ENCODE peak calls at places on chromosomes 2 and 18, in nine cellular contexts. M is activated naive CD4-positive, alpha-beta T cell treated with anti-CD3 and anti-CD28 coated beads, Interleukin-2, amount 50 U/mL, for 16 hours; S is astrocyte of the spinal cord; Q is RKO; O is iPS DF 6.9; W is GOT3; L is left ventricle myocardium superior; R is stimulated activated CD4-positive, alpha-beta T cell treated with anti-CD3 and anti-CD28 coated beads, Interleukin-4, amount 100 ng/mL, for 4 hours; K is CD8-positive, alpha-beta T cell. Y is an unnamed sample.

GRCh38 chr18:12770469-12771219 is 67.8 kb downstream of the PSMG2 start:
- DNase-seq in M (no peak), S (no peak), Q (no peak), O (no peak), W (no peak), L (no peak), R (no peak), K (no peak), Y (no peak)

GRCh38 chr2:102277202-102277700 is 34.1 kb upstream of the IL1RL1 start:
- DNase-seq in M (no peak), S (no peak), Q (no peak), O (no peak), W (no peak), L (no peak), R (no peak), K (no peak), Y (no peak)

GRCh38 chr2:234288974-234289455 is 207.9 kb downstream of the ARL4C start:
- DNase-seq in M (peak), S (peak), Q (peak), O (peak), W (no peak), L (peak), R (peak), K (peak), Y (no peak)

GRCh38 chr18:80213173-80213572 is 34.1 kb downstream of the PARD6G start:
- DNase-seq in M (no peak), S (no peak), Q (no peak), O (no peak), W (no peak), L (no peak), R (no peak), K (no peak), Y (no peak)

GRCh38 chr18:67400502-67401117 is 115.9 kb downstream of the DSEL start:
- DNase-seq in M (no peak), S (peak), Q (no peak), O (no peak), W (no peak), L (no peak), R (no peak), K (no peak), Y (no peak)

GRCh38 chr2:231911381-231911780 is 14.8 kb downstream of the NPPC start:
- DNase-seq in M (no peak), S (no peak), Q (no peak), O (no peak), W (no peak), L (no peak), R (no peak), K (no peak), Y (no peak)

GRCh38 chr2:39403311-39403710 is 33.8 kb downstream of the MAP4K3 start:
- DNase-seq in M (no peak), S (no peak), Q (no peak), O (no peak), W (no peak), L (no peak), R (no peak), K (no peak), Y (no peak)

GRCh38 chr2:8893978-8894820 is 56.8 kb upstream of the KIDINS220 start:
- DNase-seq in M (no peak), S (peak), Q (no peak), O (no peak), W (no peak), L (no peak), R (no peak), K (no peak), Y (no peak)

GRCh38 chr2:8202139-8202538 is 479.7 kb upstream of the ID2 start:
- DNase-seq in M (no peak), S (no peak), Q (no peak), O (no peak), W (no peak), L (no peak), R (no peak), K (no peak), Y (no peak)

GRCh38 chr2:101741775-101742520 is 44.4 kb downstream of the MAP4K4 start:
- DNase-seq in M (no peak), S (no peak), Q (no peak), O (peak), W (no peak), L (no peak), R (no peak), K (no peak), Y (no peak)

GRCh38 chr2:141889788-141890187 is 241.0 kb downstream of the LRP1B start:
- DNase-seq in M (no peak), S (no peak), Q (no peak), O (no peak), W (no peak), L (no peak), R (no peak), K (no peak), Y (no peak)

GRCh38 chr2:44902178-44902577 is 39.3 kb upstream of the SIX3 start:
- DNase-seq in M (no peak), S (no peak), Q (no peak), O (no peak), W (no peak), L (no peak), R (no peak), K (no peak), Y (no peak)

GRCh38 chr2:147999126-147999525 is 21.4 kb downstream of the ORC4 start:
- DNase-seq in M (no peak), S (no peak), Q (no peak), O (no peak), W (no peak), L (no peak), R (no peak), K (no peak), Y (no peak)

GRCh38 chr2:190182071-190182524 is 119.6 kb upstream of the MSTN start:
- DNase-seq in M (no peak), S (no peak), Q (no peak), O (no peak), W (no peak), L (no peak), R (no peak), K (no peak), Y (no peak)

GRCh38 chr2:85785027-85785822 is 31.4 kb downstream of the ATOH8 start:
- DNase-seq in M (no peak), S (peak), Q (no peak), O (no peak), W (peak), L (peak), R (no peak), K (no peak), Y (no peak)

GRCh38 chr2:33136570-33136969 is 189.8 kb downstream of the LTBP1 start:
- DNase-seq in M (no peak), S (no peak), Q (no peak), O (no peak), W (no peak), L (no peak), R (no peak), K (no peak), Y (no peak)

GRCh38 chr18:32624182-32624723 is 148.6 kb downstream of the KLHL14 start:
- DNase-seq in M (no peak), S (no peak), Q (no peak), O (no peak), W (no peak), L (no peak), R (no peak), K (no peak), Y (no peak)

GRCh38 chr2:164599954-164600589 is 21.2 kb downstream of the GRB14 start:
- DNase-seq in M (no peak), S (peak), Q (peak), O (no peak), W (no peak), L (no peak), R (no peak), K (no peak), Y (no peak)

GRCh38 chr2:42342061-42342794 is 18.8 kb downstream of the COX7A2L start:
- DNase-seq in M (no peak), S (peak), Q (peak), O (no peak), W (peak), L (no peak), R (no peak), K (no peak), Y (peak)

GRCh38 chr2:65991864-65992554 is 442.9 kb upstream of the MEIS1 start:
- DNase-seq in M (no peak), S (no peak), Q (no peak), O (no peak), W (no peak), L (no peak), R (no peak), K (no peak), Y (no peak)

GRCh38 chr18:10139783-10140410 is 226.1 kb downstream of the VAPA start:
- DNase-seq in M (no peak), S (peak), Q (peak), O (no peak), W (no peak), L (no peak), R (no peak), K (no peak), Y (no peak)

GRCh38 chr2:159725713-159726112 is 13.4 kb downstream of the MARCHF7 start:
- DNase-seq in M (no peak), S (no peak), Q (no peak), O (no peak), W (no peak), L (no peak), R (no peak), K (no peak), Y (no peak)

GRCh38 chr2:239717319-239717675 is 307.8 kb downstream of the NDUFA10 start:
- DNase-seq in M (no peak), S (no peak), Q (no peak), O (no peak), W (no peak), L (no peak), R (no peak), K (no peak), Y (no peak)

GRCh38 chr2:159035790-159036411 is 67.5 kb downstream of the TANC1 start:
- DNase-seq in M (no peak), S (peak), Q (no peak), O (peak), W (no peak), L (no peak), R (no peak), K (peak), Y (no peak)

GRCh38 chr2:145729993-145730770 is 1210.3 kb upstream of the ZEB2 start:
- DNase-seq in M (no peak), S (no peak), Q (no peak), O (no peak), W (no peak), L (no peak), R (no peak), K (no peak), Y (no peak)

GRCh38 chr18:61972389-61973264 is 79.8 kb upstream of the RNF152 start:
- DNase-seq in M (no peak), S (no peak), Q (no peak), O (no peak), W (no peak), L (no peak), R (no peak), K (no peak), Y (no peak)

GRCh38 chr2:27095745-27096651 is 9.4 kb downstream of the KHK start:
- DNase-seq in M (peak), S (peak), Q (peak), O (no peak), W (no peak), L (peak), R (peak), K (no peak), Y (no peak)

Y was measured in T1000.